ENCODE peak calls at places on chromosomes 7 and 10, in six cellular contexts. N is endothelial cell, O is PC-3, J is H9, W is foreskin keratinocyte, A is astrocyte of the cerebellum. Z is an unnamed sample.

GRCh38 chr10:104937528-104937927 is 296.4 kb downstream of the SORCS3 start:
- DNase-seq in O (peak; percentile 78), A (peak; percentile 91), W (peak; percentile 23), N (no peak), J (no peak), Z (peak; percentile 66)

GRCh38 chr7:12564996-12565764 is 5.3 kb upstream of the SCIN start:
- DNase-seq in O (peak; percentile 64), A (no peak), N (no peak), J (no peak), W (no peak), Z (no peak)

GRCh38 chr7:83475403-83475802 is 173.5 kb downstream of the SEMA3E start:
- DNase-seq in N (peak; percentile 11), O (peak; percentile 21), A (no peak), W (peak; percentile 5), J (peak; percentile 80), Z (no peak)

GRCh38 chr10:91410638-91411367 is 659 bp downstream of the HECTD2 start:
- DNase-seq in W (peak; percentile 11), O (peak; percentile 1), A (no peak), N (no peak), J (no peak), Z (no peak)

GRCh38 chr7:44289341-44290249 is 35.8 kb downstream of the CAMK2B start:
- DNase-seq in W (no peak), A (no peak), O (no peak), J (peak; percentile 32), N (no peak), Z (no peak)

GRCh38 chr10:11654659-11655058 is 43.2 kb upstream of the USP6NL start:
- DNase-seq in A (no peak), O (no peak), W (no peak), J (no peak), N (no peak), Z (no peak)

GRCh38 chr7:132430863-132431822 is 145.1 kb downstream of the PLXNA4 start:
- DNase-seq in O (peak; percentile 94), W (peak; percentile 25), A (peak; percentile 86), J (no peak), N (no peak), Z (peak; percentile 25)

GRCh38 chr10:133278577-133279265 is 2.1 kb upstream of the ADAM8 start:
- DNase-seq in W (peak; percentile 89), N (no peak), J (no peak), A (no peak), O (peak; percentile 89), Z (peak; percentile 89)

GRCh38 chr10:97412891-97413304 is 11.8 kb upstream of the RRP12 start:
- DNase-seq in A (no peak), N (no peak), J (no peak), O (peak; percentile 59), W (peak; percentile 95), Z (peak; percentile 98)

GRCh38 chr7:146956853-146957252 is 840.3 kb downstream of the CNTNAP2 start:
- DNase-seq in O (peak; percentile 56), N (no peak), W (no peak), A (no peak), J (no peak), Z (no peak)